ENCODE peak calls at places on chromosomes 7 and 10, in four cellular contexts. Z is GM12878, P is HepG2, M is H1. D is an unnamed sample.

GRCh38 chr7:137142376-137142775 is 201.2 kb downstream of the PTN start:
- DNase-seq in Z (no peak), P (no peak), M (no peak), D (no peak)

GRCh38 chr7:103640031-103640779 is 194.2 kb upstream of the SLC26A5 start:
- DNase-seq in Z (no peak), P (no peak), M (no peak), D (no peak)

GRCh38 chr10:112213836-112214235 is 30.3 kb upstream of the GPAM start:
- DNase-seq in Z (no peak), P (no peak), M (no peak), D (no peak)

GRCh38 chr7:29588900-29589696 is 25.5 kb downstream of the PRR15 start:
- DNase-seq in Z (peak; percentile 4), P (peak; percentile 43), M (peak; percentile 71), D (peak; percentile 70)

GRCh38 chr7:44186736-44187135 is 2.5 kb downstream of the GCK start:
- DNase-seq in Z (no peak), P (no peak), M (no peak), D (no peak)

GRCh38 chr7:13551503-13551902 is 438.0 kb downstream of the ETV1 start:
- DNase-seq in Z (no peak), P (no peak), M (no peak), D (no peak)

GRCh38 chr7:54839538-54840213 is 80.7 kb upstream of the SEC61G start:
- DNase-seq in Z (no peak), P (peak; percentile 20), M (peak; percentile 85), D (peak; percentile 11)

GRCh38 chr7:107179326-107180163 is 10.7 kb downstream of the HBP1 start:
- DNase-seq in Z (no peak), P (no peak), M (no peak), D (no peak)

GRCh38 chr7:133230591-133231194 is 22.2 kb upstream of the EXOC4 start:
- DNase-seq in Z (no peak), P (peak; percentile 36), M (peak; percentile 72), D (peak; percentile 65)

GRCh38 chr10:4868357-4868657 is 42.3 kb downstream of the AKR1E2 start:
- DNase-seq in Z (no peak), P (no peak), M (no peak), D (peak; percentile 30)

GRCh38 chr7:28674359-28674782 is 262.1 kb downstream of the CREB5 start:
- DNase-seq in Z (no peak), P (peak; percentile 6), M (no peak), D (no peak)

GRCh38 chr7:32164341-32164996 is 94.3 kb upstream of the PDE1C start:
- DNase-seq in Z (no peak), P (peak; percentile 43), M (peak; percentile 47), D (peak; percentile 21)

GRCh38 chr7:327305-327931 is 37.4 kb downstream of the FOXL3 start:
- DNase-seq in Z (no peak), P (no peak), M (no peak), D (no peak)

GRCh38 chr10:96724621-96725020 is 4.3 kb upstream of the PIK3AP1 start:
- DNase-seq in Z (no peak), P (no peak), M (no peak), D (no peak)

GRCh38 chr7:133941496-133941895 is 185.6 kb upstream of the LRGUK start:
- DNase-seq in Z (no peak), P (no peak), M (no peak), D (no peak)

DNA sequence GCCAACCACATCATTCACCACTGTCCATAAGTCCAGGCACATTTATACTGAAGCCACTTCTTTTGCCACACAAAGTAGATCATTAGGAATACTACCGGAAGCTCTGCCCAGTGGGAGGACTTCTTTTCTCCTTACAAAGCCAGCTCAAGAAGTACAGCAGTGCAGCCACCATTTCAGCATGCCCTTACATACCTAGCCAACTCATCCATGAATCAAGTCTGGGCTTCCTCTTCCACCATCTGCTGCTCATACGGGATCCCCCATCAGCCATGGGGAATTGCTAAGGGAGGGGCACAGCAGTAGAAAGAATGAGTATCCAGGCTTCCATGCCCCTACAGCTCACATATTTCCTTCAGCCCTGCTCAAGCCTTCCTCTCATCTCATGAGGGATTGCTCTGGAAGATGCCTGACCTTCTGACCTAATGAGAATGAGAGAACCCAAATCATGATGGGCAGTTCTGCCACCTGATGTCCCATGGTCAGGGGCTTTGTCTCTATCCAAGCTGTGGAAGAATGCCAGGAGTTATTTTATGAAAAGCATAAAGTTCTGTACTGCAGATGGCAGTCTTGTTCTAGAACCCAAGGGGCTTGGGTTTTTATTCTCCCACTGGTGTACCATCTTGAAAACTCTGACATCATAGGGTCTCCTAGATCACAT is 39.5 kb downstream of the ACSM6 start:
- DNase-seq in Z (no peak), P (no peak), M (no peak), D (no peak)
- TF ChIP-seq BRCA1 in Z (no peak), P (no peak), M (no peak), D (no peak)

DNA sequence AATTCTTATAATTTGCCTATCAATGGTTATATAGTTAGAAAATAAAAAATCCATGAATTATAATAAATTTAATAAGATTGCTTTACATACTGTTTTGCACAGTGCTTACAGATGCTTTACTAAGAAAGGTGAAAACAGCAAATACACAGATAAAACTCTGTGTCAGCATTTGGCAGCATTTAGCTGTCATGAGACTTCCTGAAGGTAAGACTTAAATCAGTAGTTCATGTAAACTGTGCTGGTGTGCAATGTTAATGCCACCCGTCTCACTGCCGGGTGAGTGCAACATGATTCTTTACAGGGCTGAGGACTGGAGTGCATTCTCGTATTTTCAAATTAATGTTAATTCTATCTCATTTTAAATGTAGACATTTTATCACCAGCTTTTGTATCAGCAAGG is 326.2 kb upstream of the POT1 start:
- DNase-seq in Z (no peak), P (no peak), M (no peak), D (no peak)
- TF ChIP-seq CHD2 in Z (no peak), P (no peak), M (no peak), D (no peak)

GRCh38 chr7:86745019-86745745 is 101.5 kb downstream of the GRM3 start:
- DNase-seq in Z (no peak), P (no peak), M (no peak), D (no peak)

GRCh38 chr7:86747698-86748097 is 104.0 kb downstream of the GRM3 start:
- DNase-seq in Z (no peak), P (no peak), M (no peak), D (no peak)

GRCh38 chr7:86748843-86749720 is 105.4 kb downstream of the GRM3 start:
- DNase-seq in Z (no peak), P (no peak), M (no peak), D (no peak)

GRCh38 chr7:86750124-86750523 is 106.4 kb downstream of the GRM3 start:
- DNase-seq in Z (no peak), P (no peak), M (no peak), D (no peak)
- TF ChIP-seq TAF1 in Z (no peak), P (no peak), M (no peak), D (no peak)

GRCh38 chr10:55495555-55495954 is 694.5 kb upstream of the PCDH15 start:
- DNase-seq in Z (no peak), P (no peak), M (no peak), D (no peak)

GRCh38 chr10:55497893-55498499 is 697.0 kb upstream of the PCDH15 start:
- DNase-seq in Z (no peak), P (no peak), M (no peak), D (no peak)

DNA sequence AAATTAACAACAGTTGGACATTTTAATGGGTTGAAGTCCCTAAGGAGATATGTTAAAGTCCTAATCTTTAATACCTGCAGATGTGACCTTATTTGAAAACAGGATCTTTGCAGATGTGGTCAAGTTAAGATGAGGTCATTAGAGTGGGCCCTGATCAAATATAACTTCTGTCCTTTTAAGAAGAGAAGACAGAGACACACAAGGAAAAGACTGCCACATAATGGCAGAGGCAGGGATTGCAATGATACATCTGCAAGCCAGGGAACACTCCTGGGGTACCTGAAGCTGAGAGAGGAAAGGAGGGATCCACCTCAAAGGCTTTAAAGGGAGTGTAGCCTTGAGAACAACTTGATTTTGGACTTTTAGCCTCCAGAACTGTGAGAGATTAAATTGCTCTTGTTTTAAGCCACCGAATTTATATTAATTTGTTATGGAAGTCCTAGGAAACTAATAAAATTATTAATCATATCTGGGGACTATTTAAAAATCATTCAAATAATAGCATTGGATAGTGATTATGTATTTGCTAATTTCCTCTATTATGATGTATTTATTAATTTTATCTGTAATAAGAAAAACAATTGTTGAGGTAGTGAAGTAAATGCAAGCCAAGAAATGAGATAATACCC is 700.0 kb upstream of the PCDH15 start:
- DNase-seq in Z (no peak), P (peak; percentile 31), M (peak; percentile 69), D (peak; percentile 4)
- TF ChIP-seq BRCA1 in Z (no peak), P (no peak), M (no peak), D (no peak)

GRCh38 chr10:85105614-85106013 is 777.2 kb downstream of the CCSER2 start:
- DNase-seq in Z (no peak), P (no peak), M (peak; percentile 53), D (no peak)

GRCh38 chr10:85098835-85099521 is 770.6 kb downstream of the CCSER2 start:
- DNase-seq in Z (no peak), P (no peak), M (no peak), D (no peak)

GRCh38 chr10:85100495-85100894 is 772.1 kb downstream of the CCSER2 start:
- DNase-seq in Z (no peak), P (no peak), M (no peak), D (no peak)
- TF ChIP-seq CHD2 in Z (no peak), P (no peak), M (no peak), D (no peak)

DNA sequence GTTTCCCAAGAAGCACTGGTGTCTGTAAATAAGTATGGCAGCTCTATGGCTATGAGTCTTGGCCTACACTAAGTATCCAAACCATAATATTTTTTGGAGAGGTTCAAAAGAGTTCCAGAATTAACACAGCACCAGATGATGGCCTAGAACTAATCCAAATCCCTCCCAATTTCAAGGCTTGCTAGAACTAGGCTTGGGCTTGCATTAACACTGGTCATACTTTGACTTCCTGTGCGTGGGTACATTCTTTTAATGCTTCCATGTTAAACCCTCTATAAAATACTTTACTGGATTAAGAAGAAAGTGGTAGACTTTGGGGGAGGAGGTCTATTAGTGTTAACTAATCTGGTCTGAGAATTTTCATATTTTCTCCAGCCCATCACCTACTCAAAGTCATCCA is 3.1 kb downstream of the AASS start:
- DNase-seq in Z (no peak), P (no peak), M (no peak), D (no peak)
- TF ChIP-seq TAF1 in Z (no peak), P (no peak), M (no peak), D (no peak)

DNA sequence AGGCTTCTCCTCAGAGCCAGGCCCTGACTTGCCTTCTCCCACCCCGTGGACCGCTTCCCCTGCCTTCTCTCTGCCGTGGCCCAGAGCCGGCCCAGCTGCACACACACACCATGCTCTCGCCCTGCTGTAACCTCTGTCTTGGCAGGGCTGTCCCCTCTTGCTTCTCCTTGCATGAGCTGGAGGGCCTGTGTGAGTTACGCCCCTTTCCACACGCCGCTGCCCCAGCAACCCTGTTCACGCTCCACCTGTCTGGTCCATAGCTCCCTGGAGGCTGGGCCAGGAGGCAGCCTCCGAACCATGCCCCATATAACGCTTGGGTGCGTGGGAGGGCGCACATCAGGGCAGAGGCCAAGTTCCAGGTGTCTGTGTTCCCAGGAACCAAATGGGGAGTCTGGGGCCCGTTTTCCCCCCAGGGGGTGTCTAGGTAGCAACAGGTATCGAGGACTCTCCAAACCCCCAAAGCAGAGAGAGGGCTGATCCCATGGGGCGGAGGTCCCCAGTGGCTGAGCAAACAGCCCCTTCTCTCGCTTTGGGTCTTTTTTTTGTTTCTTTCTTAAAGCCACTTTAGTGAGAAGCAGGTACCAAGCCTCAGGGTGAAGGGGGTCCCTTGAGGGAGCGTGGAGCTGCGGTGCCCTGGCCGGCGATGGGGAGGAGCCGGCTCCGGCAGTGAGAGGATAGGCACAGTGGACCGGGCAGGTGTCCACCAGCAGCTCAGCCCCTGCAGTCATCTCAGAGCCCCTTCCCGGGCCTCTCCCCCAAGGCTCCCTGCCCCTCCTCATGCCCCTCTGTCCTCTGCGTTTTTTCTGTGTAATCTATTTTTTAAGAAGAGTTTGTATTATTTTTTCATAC is 38.0 kb downstream of the LIMK1 start:
- DNase-seq in Z (no peak), P (no peak), M (no peak), D (no peak)
- TF ChIP-seq BRCA1 in Z (no peak), P (no peak), M (no peak), D (no peak)